ENCODE peak calls at places on chromosomes 3 and 15, in eight cellular contexts. P is foreskin fibroblast; V is uterus; W is NCI-H69; M is activated CD8-positive, alpha-beta memory T cell treated with anti-CD3 and anti-CD28 coated beads for 4 hours; X is SHP77; B is heart right ventricle; C is AG08396. U is an unnamed sample.

GRCh38 chr3:149466192-149466591 is 8.3 kb upstream of the TM4SF4 start:
- DNase-seq in P (peak; percentile 88), V (peak; percentile 47), W (no peak), M (no peak), X (no peak), B (no peak), C (peak; percentile 86), U (peak; percentile 85)

GRCh38 chr3:179865876-179866505 is 170.7 kb downstream of the PEX5L start:
- DNase-seq in P (no peak), V (no peak), W (peak; percentile 65), M (no peak), X (no peak), B (no peak), C (no peak), U (peak; percentile 6)

GRCh38 chr15:27768731-27769510 is 330.2 kb downstream of the OCA2 start:
- DNase-seq in P (no peak), V (no peak), W (no peak), M (no peak), X (no peak), B (no peak), C (no peak), U (no peak)

GRCh38 chr3:124263168-124263567 is 271.2 kb upstream of the ROPN1 start:
- DNase-seq in P (peak; percentile 61), V (no peak), W (peak; percentile 38), M (no peak), X (peak; percentile 8), B (no peak), C (peak; percentile 57), U (peak; percentile 92)

GRCh38 chr3:65811050-65811766 is 227.5 kb downstream of the MAGI1 start:
- DNase-seq in P (no peak), V (no peak), W (no peak), M (no peak), X (no peak), B (no peak), C (peak; percentile 10), U (peak; percentile 93)

GRCh38 chr3:130963878-130964277 is 62.7 kb downstream of the ASTE1 start:
- DNase-seq in P (peak; percentile 92), V (no peak), W (no peak), M (no peak), X (no peak), B (no peak), C (peak; percentile 34), U (peak; percentile 96)

GRCh38 chr3:175431396-175431795 is 572.3 kb downstream of the NAALADL2 start:
- DNase-seq in P (no peak), V (no peak), W (peak; percentile 58), M (no peak), X (no peak), B (no peak), C (no peak), U (peak; percentile 60)

GRCh38 chr15:101111570-101112262 is 140.1 kb downstream of the CHSY1 start:
- DNase-seq in P (no peak), V (no peak), W (no peak), M (no peak), X (no peak), B (no peak), C (no peak), U (no peak)

GRCh38 chr15:42721016-42721415 is 15.9 kb downstream of the CDAN1 start:
- DNase-seq in P (no peak), V (no peak), W (no peak), M (no peak), X (no peak), B (no peak), C (no peak), U (no peak)

GRCh38 chr15:95495033-95495541 is 835.4 kb upstream of the NR2F2 start:
- DNase-seq in P (no peak), V (no peak), W (peak; percentile 6), M (no peak), X (no peak), B (peak; percentile 12), C (peak; percentile 26), U (no peak)

GRCh38 chr3:4736284-4736861 is 242.9 kb upstream of the BHLHE40 start:
- DNase-seq in P (no peak), V (no peak), W (peak; percentile 81), M (no peak), X (no peak), B (no peak), C (no peak), U (no peak)

GRCh38 chr3:39814007-39814406 is 4.6 kb downstream of the MYRIP start:
- DNase-seq in P (peak; percentile 83), V (no peak), W (peak; percentile 75), M (no peak), X (no peak), B (no peak), C (no peak), U (peak; percentile 70)

GRCh38 chr3:38479431-38480092 is 16.6 kb upstream of the EXOG start:
- DNase-seq in P (peak; percentile 56), V (peak; percentile 59), W (peak; percentile 38), M (no peak), X (peak; percentile 46), B (peak; percentile 42), C (peak; percentile 88), U (peak; percentile 51)

GRCh38 chr15:78265137-78265460 is 737 bp downstream of the DNAJA4 start:
- DNase-seq in P (no peak), V (no peak), W (no peak), M (no peak), X (no peak), B (no peak), C (no peak), U (no peak)

GRCh38 chr3:195109098-195109657 is 161.8 kb downstream of the XXYLT1 start:
- DNase-seq in P (no peak), V (no peak), W (no peak), M (no peak), X (no peak), B (no peak), C (no peak), U (no peak)

GRCh38 chr3:141127344-141128125 is 76.4 kb downstream of the SPSB4 start:
- DNase-seq in P (no peak), V (no peak), W (peak; percentile 23), M (no peak), X (no peak), B (no peak), C (no peak), U (no peak)

GRCh38 chr3:25558106-25558505 is 106.6 kb downstream of the TOP2B start:
- DNase-seq in P (no peak), V (peak; percentile 31), W (no peak), M (no peak), X (no peak), B (no peak), C (no peak), U (peak; percentile 66)

GRCh38 chr15:83657549-83657948 is 3.6 kb downstream of the ADAMTSL3 start:
- DNase-seq in P (no peak), V (no peak), W (no peak), M (no peak), X (no peak), B (no peak), C (no peak), U (no peak)

GRCh38 chr3:106302451-106303221 is 433.8 kb upstream of the CBLB start:
- DNase-seq in P (no peak), V (no peak), W (no peak), M (no peak), X (no peak), B (no peak), C (no peak), U (no peak)

GRCh38 chr3:136008221-136008620 is 42.7 kb downstream of the PPP2R3A start:
- DNase-seq in P (no peak), V (no peak), W (no peak), M (no peak), X (no peak), B (no peak), C (no peak), U (no peak)